ENCODE peak calls at places on chromosomes 4 and X, in six cellular contexts. X is HL-60; Q is activated CD8-positive, alpha-beta T cell treated with anti-CD3 and anti-CD28 coated beads, Interleukin-2, amount 10 ng/mL, durations not matched to agents 7 days and 5 days; K is ELR; Y is NCI-H510A treated with DMSO at 0.1 percent for 48 hours; J is Peyer's patch. A is an unnamed sample.

GRCh38 chrX:51053741-51054140 is 143.2 kb downstream of the BMP15 start:
- DNase-seq in X (no peak), Q (no peak), K (no peak), Y (no peak), J (no peak), A (no peak)

GRCh38 chr4:23981328-23981727 is 91.5 kb upstream of the PPARGC1A start:
- DNase-seq in Y (no peak), J (no peak), X (no peak), Q (no peak), K (peak; percentile 40), A (no peak)

GRCh38 chrX:23756165-23756564 is 13.1 kb upstream of the ACOT9 start:
- DNase-seq in K (peak; percentile 65), X (peak; percentile 20), Y (peak; percentile 32), J (peak; percentile 83), Q (peak; percentile 79), A (peak; percentile 49)

GRCh38 chrX:68695206-68695845 is 47.9 kb downstream of the STARD8 start:
- DNase-seq in K (no peak), Y (no peak), J (no peak), X (no peak), Q (no peak), A (no peak)

GRCh38 chr4:84568496-84568895 is 14.4 kb upstream of the CDS1 start:
- DNase-seq in Q (no peak), X (no peak), J (no peak), K (no peak), Y (no peak), A (no peak)

GRCh38 chr4:42570221-42570620 is 86.7 kb downstream of the ATP8A1 start:
- DNase-seq in K (no peak), Q (no peak), Y (no peak), X (no peak), J (no peak), A (no peak)

GRCh38 chr4:2820216-2820982 is 23.2 kb upstream of the ADD1 start:
- DNase-seq in Y (peak; percentile 50), K (no peak), X (no peak), Q (no peak), J (no peak), A (no peak)

GRCh38 chrX:118528089-118528753 is 32.6 kb downstream of the DOCK11 start:
- DNase-seq in K (no peak), J (peak; percentile 63), X (no peak), Q (peak; percentile 73), Y (no peak), A (no peak)

GRCh38 chrX:150767045-150767395 is 73.8 kb downstream of the MTMR1 start:
- DNase-seq in Y (no peak), J (no peak), Q (no peak), K (no peak), X (peak; percentile 28), A (no peak)

GRCh38 chr4:169225058-169225751 is 45.6 kb downstream of the SH3RF1 start:
- DNase-seq in X (no peak), J (no peak), Y (no peak), K (peak; percentile 96), Q (no peak), A (no peak)

GRCh38 chrX:77347572-77347971 is 99.6 kb upstream of the FGF16 start:
- DNase-seq in J (no peak), K (peak; percentile 7), Q (no peak), Y (no peak), X (no peak), A (no peak)

GRCh38 chr4:8185280-8185679 is 13.8 kb upstream of the SH3TC1 start:
- DNase-seq in Y (no peak), Q (no peak), X (no peak), J (no peak), K (peak; percentile 87), A (no peak)

GRCh38 chrX:54865208-54865607 is 55.4 kb upstream of the TRO start:
- DNase-seq in X (no peak), Y (no peak), K (no peak), Q (no peak), J (no peak), A (no peak)

GRCh38 chrX:3820170-3820569 is 106.7 kb upstream of the PRKX start:
- DNase-seq in Y (no peak), X (no peak), K (peak; percentile 87), Q (no peak), J (no peak), A (no peak)

GRCh38 chr4:39613093-39613656 is 25.5 kb downstream of the SMIM14 start:
- DNase-seq in J (no peak), Y (no peak), K (peak; percentile 58), X (no peak), Q (no peak), A (no peak)

GRCh38 chr4:27084685-27085356 is 224.2 kb downstream of the STIM2 start:
- DNase-seq in Y (no peak), J (peak; percentile 53), Q (no peak), X (no peak), K (peak; percentile 51), A (peak; percentile 52)

GRCh38 chr4:158836828-158837449 is 68.1 kb downstream of the FNIP2 start:
- DNase-seq in J (no peak), X (no peak), Y (no peak), K (no peak), Q (no peak), A (no peak)

GRCh38 chr4:124334119-124334518 is 378.4 kb downstream of the ANKRD50 start:
- DNase-seq in Q (no peak), K (peak; percentile 85), Y (peak; percentile 62), J (no peak), X (no peak), A (peak; percentile 42)

GRCh38 chrX:104564921-104565703 is 887 bp upstream of the IL1RAPL2 start:
- DNase-seq in X (no peak), Y (no peak), J (no peak), Q (no peak), K (no peak), A (peak; percentile 2)

GRCh38 chr4:71540749-71541269 is 202.0 kb downstream of the SLC4A4 start:
- DNase-seq in Y (no peak), J (no peak), Q (no peak), K (peak; percentile 11), X (no peak), A (no peak)

GRCh38 chrX:69280956-69281355 is 115.7 kb upstream of the PJA1 start:
- DNase-seq in Y (no peak), X (no peak), J (no peak), Q (no peak), K (no peak), A (no peak)

GRCh38 chrX:56763556-56764152 is 34.6 kb downstream of the NBDY start:
- DNase-seq in J (peak; percentile 92), Q (no peak), Y (no peak), X (no peak), K (no peak), A (peak; percentile 63)

GRCh38 chr4:88725986-88726385 is 28.4 kb upstream of the NAP1L5 start:
- DNase-seq in X (no peak), Y (no peak), J (no peak), Q (no peak), K (peak; percentile 31), A (no peak)

GRCh38 chr4:173415092-173415491 is 16.2 kb upstream of the SCRG1 start:
- DNase-seq in J (no peak), Y (no peak), K (peak; percentile 4), X (peak; percentile 87), Q (no peak), A (no peak)

GRCh38 chr4:86595426-86595805 is 1.3 kb downstream of the PTPN13 start:
- DNase-seq in Y (peak; percentile 42), Q (no peak), K (peak; percentile 56), X (no peak), J (no peak), A (peak; percentile 12)

GRCh38 chr4:43242611-43243010 is 350.1 kb downstream of the GRXCR1 start:
- DNase-seq in X (no peak), J (no peak), Q (no peak), K (peak; percentile 0), Y (no peak), A (no peak)

GRCh38 chr4:26860922-26861433 is 337 bp downstream of the STIM2 start:
- DNase-seq in X (no peak), K (peak; percentile 61), J (peak; percentile 73), Q (peak; percentile 65), Y (no peak), A (peak; percentile 68)

GRCh38 chrX:39475372-39475771 is 622.4 kb downstream of the BCOR start:
- DNase-seq in K (no peak), X (no peak), Q (no peak), J (no peak), Y (no peak), A (no peak)

GRCh38 chrX:101564651-101565050 is 14.3 kb downstream of the ARMCX1 start:
- DNase-seq in Y (no peak), J (no peak), K (no peak), X (no peak), Q (no peak), A (no peak)

GRCh38 chr4:128553665-128554515 is 255.6 kb upstream of the JADE1 start:
- DNase-seq in J (no peak), K (no peak), X (no peak), Y (peak; percentile 52), Q (no peak), A (peak; percentile 12)

GRCh38 chrX:10158279-10158939 is 1.6 kb downstream of the CLCN4 start:
- DNase-seq in Q (no peak), K (no peak), J (peak; percentile 65), X (no peak), Y (peak; percentile 26), A (peak; percentile 84)

GRCh38 chrX:23383411-23383810 is 48.8 kb downstream of the PTCHD1 start:
- DNase-seq in Y (no peak), X (no peak), J (no peak), K (peak; percentile 5), Q (no peak), A (no peak)

GRCh38 chr4:150164956-150165355 is 86.7 kb downstream of the DCLK2 start:
- DNase-seq in Q (no peak), K (peak; percentile 60), Y (peak; percentile 66), J (no peak), X (no peak), A (no peak)

GRCh38 chrX:136328933-136329332 is 28.2 kb downstream of the ADGRG4 start:
- DNase-seq in Y (no peak), X (no peak), K (no peak), J (no peak), Q (no peak), A (peak; percentile 23)